ENCODE peak calls at places on chromosomes 13 and 19, in six cellular contexts. B, C, Y, A, J and F are unnamed samples.

GRCh38 chr13:23806874-23807522 is 82.2 kb downstream of the MIPEP start:
- DNase-seq in B (no peak), C (no peak), Y (no peak), A (no peak), J (no peak), F (no peak)

GRCh38 chr19:13978306-13978705 is 26.0 kb downstream of the DCAF15 start:
- DNase-seq in B (no peak), C (no peak), Y (no peak), A (peak), J (peak), F (no peak)

GRCh38 chr13:106417467-106418110 is 117.9 kb downstream of the EFNB2 start:
- DNase-seq in B (no peak), C (no peak), Y (no peak), A (no peak), J (no peak), F (no peak)

GRCh38 chr13:30520571-30520970 is 54.8 kb upstream of the HMGB1 start:
- DNase-seq in B (no peak), C (no peak), Y (no peak), A (no peak), J (no peak), F (no peak)

GRCh38 chr13:28611654-28612131 is 47.2 kb upstream of the POMP start:
- DNase-seq in B (peak), C (no peak), Y (no peak), A (peak), J (peak), F (no peak)

GRCh38 chr19:10634881-10635463 is 9.6 kb downstream of the SLC44A2 start:
- DNase-seq in B (no peak), C (no peak), Y (no peak), A (no peak), J (no peak), F (no peak)

GRCh38 chr19:58482372-58482771 is 6.2 kb downstream of the ZNF446 start:
- DNase-seq in B (no peak), C (no peak), Y (no peak), A (no peak), J (no peak), F (no peak)

GRCh38 chr19:9014809-9015208 is 4.6 kb upstream of the MUC16 start:
- DNase-seq in B (no peak), C (no peak), Y (no peak), A (no peak), J (no peak), F (no peak)

GRCh38 chr13:35481777-35482176 is 5.3 kb upstream of the MAB21L1 start:
- DNase-seq in B (no peak), C (no peak), Y (no peak), A (no peak), J (no peak), F (no peak)

GRCh38 chr19:35284153-35285140 is 2.1 kb downstream of the HAMP start:
- DNase-seq in B (no peak), C (no peak), Y (no peak), A (no peak), J (no peak), F (peak)

GRCh38 chr13:113789167-113789566 is 30.1 kb downstream of the TMEM255B start:
- DNase-seq in B (no peak), C (no peak), Y (no peak), A (no peak), J (no peak), F (no peak)

GRCh38 chr19:38713227-38713649 is 31.0 kb downstream of the CAPN12 start:
- DNase-seq in B (no peak), C (no peak), Y (no peak), A (no peak), J (no peak), F (no peak)

GRCh38 chr13:105008606-105009005 is 1526.9 kb downstream of the EFNB2 start:
- DNase-seq in B (no peak), C (no peak), Y (no peak), A (no peak), J (no peak), F (no peak)

GRCh38 chr13:79581870-79582315 is 100.9 kb downstream of the NDFIP2 start:
- DNase-seq in B (no peak), C (no peak), Y (no peak), A (no peak), J (no peak), F (no peak)

GRCh38 chr13:49635599-49636433 is 7.5 kb downstream of the ARL11 start:
- DNase-seq in B (no peak), C (peak), Y (no peak), A (no peak), J (no peak), F (peak)

GRCh38 chr19:5288347-5288739 is 52.3 kb downstream of the PTPRS start:
- DNase-seq in B (no peak), C (no peak), Y (no peak), A (no peak), J (no peak), F (no peak)

DNA sequence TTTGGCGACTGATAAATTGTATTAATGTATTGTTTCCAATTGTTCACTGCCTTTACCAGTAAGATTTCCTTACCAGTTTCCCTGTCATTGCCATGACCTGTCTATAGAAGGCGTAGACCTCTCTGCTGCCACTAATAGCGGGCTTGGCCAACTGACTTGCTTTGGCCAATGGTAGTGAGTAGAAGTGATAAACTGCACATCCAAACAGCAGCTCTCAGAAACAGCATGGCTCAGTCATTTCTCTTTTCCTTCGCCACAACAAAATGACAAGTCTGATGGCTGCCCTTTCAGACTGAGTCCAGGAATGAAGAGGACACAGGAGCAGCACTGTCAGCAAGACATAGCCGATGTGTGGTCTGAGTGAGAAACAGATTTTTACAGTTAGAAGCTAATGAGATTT is 42.2 kb upstream of the TM9SF2 start:
- DNase-seq in B (no peak), C (no peak), Y (no peak), A (peak), J (no peak), F (peak)
- TF ChIP-seq MYC in B (no peak), C (no peak), Y (no peak), A (no peak), J (no peak), F (no peak)

GRCh38 chr13:44806841-44807240 is 182.4 kb downstream of the NUFIP1 start:
- DNase-seq in B (no peak), C (no peak), Y (no peak), A (no peak), J (no peak), F (no peak)
- TF ChIP-seq MYC in B (no peak), C (no peak), Y (no peak), A (no peak), J (no peak), F (no peak)

GRCh38 chr13:22201395-22201794 is 530.5 kb downstream of the FGF9 start:
- DNase-seq in B (no peak), C (no peak), Y (no peak), A (no peak), J (no peak), F (no peak)

GRCh38 chr13:22196777-22197176 is 525.9 kb downstream of the FGF9 start:
- DNase-seq in B (no peak), C (no peak), Y (no peak), A (no peak), J (no peak), F (no peak)

GRCh38 chr13:22200469-22200868 is 529.6 kb downstream of the FGF9 start:
- DNase-seq in B (no peak), C (no peak), Y (no peak), A (no peak), J (no peak), F (no peak)

GRCh38 chr13:22198001-22198400 is 527.1 kb downstream of the FGF9 start:
- DNase-seq in B (no peak), C (no peak), Y (no peak), A (no peak), J (no peak), F (no peak)

GRCh38 chr13:22198656-22199217 is 527.9 kb downstream of the FGF9 start:
- DNase-seq in B (no peak), C (no peak), Y (no peak), A (no peak), J (no peak), F (no peak)
- TF ChIP-seq MYC in B (no peak), C (no peak), Y (no peak), A (no peak), J (no peak), F (no peak)

DNA sequence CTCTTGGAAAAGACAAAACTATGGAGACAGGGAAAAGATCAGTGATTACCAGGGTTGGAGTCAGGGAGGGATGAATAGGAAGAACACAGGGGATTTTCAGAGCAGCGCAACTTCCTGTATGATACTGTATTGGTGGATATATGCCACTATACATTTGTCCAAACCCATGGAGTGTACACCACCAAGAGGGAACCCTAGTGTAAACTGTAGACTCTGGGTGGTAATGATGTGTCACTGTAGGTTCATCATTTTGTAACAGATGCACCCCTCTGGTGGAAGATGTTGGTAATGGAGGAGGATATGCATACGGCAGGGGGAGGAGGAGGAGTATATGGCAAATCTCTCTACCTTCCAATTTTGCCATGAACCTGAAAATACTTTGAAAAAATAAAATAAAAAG is 68.1 kb downstream of the UFM1 start:
- DNase-seq in B (peak), C (no peak), Y (no peak), A (peak), J (no peak), F (peak)
- TF ChIP-seq MYC in B (no peak), C (no peak), Y (no peak), A (no peak), J (no peak), F (no peak)

GRCh38 chr19:29724102-29724641 is 9.1 kb upstream of the C19orf12 start:
- DNase-seq in B (peak), C (no peak), Y (no peak), A (peak), J (peak), F (no peak)
- TF ChIP-seq MYC in B (peak), C (no peak), Y (no peak), A (no peak), J (no peak), F (no peak)

GRCh38 chr19:42529248-42529764 is 1.0 kb upstream of the CEACAM1 start:
- DNase-seq in B (peak), C (no peak), Y (peak), A (peak), J (peak), F (peak)
- TF ChIP-seq MYC in B (no peak), C (no peak), Y (no peak), A (no peak), J (no peak), F (peak)

DNA sequence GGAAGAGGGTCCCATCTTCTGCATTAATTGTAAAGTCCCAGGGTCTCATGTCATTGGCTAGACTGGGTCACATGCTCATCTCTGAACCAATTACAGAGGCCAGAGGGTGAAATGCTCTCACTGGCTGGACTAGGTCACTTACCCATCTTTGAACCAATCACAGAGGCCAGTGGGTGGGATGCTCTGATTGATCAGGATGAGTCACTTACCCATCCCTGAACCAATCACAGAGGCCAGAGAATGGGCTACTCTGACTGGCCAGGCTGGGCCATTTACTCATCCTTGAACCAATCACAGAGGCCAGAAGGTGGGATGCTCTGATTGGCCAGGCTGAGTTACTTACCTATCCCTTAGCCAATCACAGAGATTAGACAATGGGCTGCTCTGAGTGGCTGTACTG is 5.3 kb downstream of the MISP start:
- DNase-seq in B (peak), C (no peak), Y (peak), A (peak), J (peak), F (peak)
- TF ChIP-seq MYC in B (no peak), C (no peak), Y (no peak), A (no peak), J (no peak), F (no peak)

GRCh38 chr13:24923305-24923640 is 159.3 kb downstream of the RNF17 start:
- DNase-seq in B (peak), C (peak), Y (peak), A (no peak), J (no peak), F (no peak)
- TF ChIP-seq MYC in B (no peak), C (no peak), Y (no peak), A (no peak), J (no peak), F (no peak)

GRCh38 chr19:855566-856120 is 3.5 kb downstream of the ELANE start:
- DNase-seq in B (no peak), C (no peak), Y (no peak), A (no peak), J (no peak), F (no peak)
- TF ChIP-seq MYC in B (no peak), C (no peak), Y (no peak), A (no peak), J (no peak), F (no peak)